ENCODE peak calls at places on chromosomes 5 and 9, in ten cellular contexts. C is kidney epithelial cell, R is LNCaP clone FGC, U is psoas muscle, W is uterus, L is A549, B is kidney, I is heart left ventricle, E is OCI-LY7, F is osteoblast. J is an unnamed sample.

GRCh38 chr9:84932915-84933527 is 263.5 kb downstream of the NTRK2 start:
- DNase-seq in C (no peak), R (no peak), U (no peak), W (no peak), L (peak), B (no peak), I (no peak), E (no peak), F (no peak), J (no peak)

GRCh38 chr5:141934099-141934844 is 10.6 kb downstream of the DELE1 start:
- DNase-seq in C (no peak), R (no peak), U (peak), W (no peak), L (no peak), B (no peak), I (peak), E (no peak), F (no peak), J (no peak)

GRCh38 chr9:113155911-113156559 is 5.2 kb downstream of the SLC31A2 start:
- DNase-seq in C (no peak), R (no peak), U (no peak), W (no peak), L (no peak), B (no peak), I (no peak), E (no peak), F (no peak), J (no peak)

GRCh38 chr5:35015063-35015462 is 32.7 kb downstream of the AGXT2 start:
- DNase-seq in C (no peak), R (no peak), U (no peak), W (no peak), L (no peak), B (no peak), I (no peak), E (no peak), F (no peak), J (no peak)

GRCh38 chr5:118468085-118468484 is 520.3 kb downstream of the DTWD2 start:
- DNase-seq in C (no peak), R (no peak), U (no peak), W (no peak), L (no peak), B (no peak), I (no peak), E (no peak), F (no peak), J (no peak)

GRCh38 chr5:16826379-16827125 is 109.5 kb downstream of the MYO10 start:
- DNase-seq in C (no peak), R (no peak), U (no peak), W (no peak), L (no peak), B (no peak), I (no peak), E (no peak), F (no peak), J (no peak)

GRCh38 chr5:20340123-20340522 is 352.1 kb upstream of the CDH18 start:
- DNase-seq in C (no peak), R (peak), U (no peak), W (no peak), L (no peak), B (no peak), I (no peak), E (no peak), F (no peak), J (no peak)

GRCh38 chr5:179268966-179269693 is 76.1 kb downstream of the ADAMTS2 start:
- DNase-seq in C (no peak), R (no peak), U (peak), W (peak), L (no peak), B (no peak), I (no peak), E (no peak), F (peak), J (peak)

GRCh38 chr9:93893899-93894690 is 61.1 kb downstream of the BARX1 start:
- DNase-seq in C (no peak), R (no peak), U (peak), W (no peak), L (no peak), B (no peak), I (no peak), E (no peak), F (peak), J (no peak)

GRCh38 chr5:62328772-62329491 is 22.9 kb downstream of the KIF2A start:
- DNase-seq in C (no peak), R (no peak), U (no peak), W (no peak), L (no peak), B (no peak), I (no peak), E (no peak), F (no peak), J (no peak)

GRCh38 chr5:122741681-122742080 is 33.2 kb upstream of the SNX2 start:
- DNase-seq in C (no peak), R (no peak), U (no peak), W (no peak), L (no peak), B (no peak), I (no peak), E (no peak), F (no peak), J (no peak)

GRCh38 chr9:112705773-112706427 is 12.0 kb downstream of the INIP start:
- DNase-seq in C (no peak), R (no peak), U (no peak), W (peak), L (peak), B (no peak), I (no peak), E (no peak), F (no peak), J (no peak)

GRCh38 chr5:123755587-123756324 is 243.8 kb downstream of the CSNK1G3 start:
- DNase-seq in C (peak), R (no peak), U (no peak), W (no peak), L (peak), B (no peak), I (no peak), E (no peak), F (peak), J (no peak)

GRCh38 chr5:37850128-37850865 is 10.5 kb upstream of the GDNF start:
- DNase-seq in C (no peak), R (no peak), U (no peak), W (no peak), L (no peak), B (no peak), I (no peak), E (no peak), F (peak), J (no peak)

GRCh38 chr5:142977363-142978051 is 207.3 kb downstream of the ARHGAP26 start:
- DNase-seq in C (peak), R (no peak), U (no peak), W (no peak), L (no peak), B (no peak), I (no peak), E (no peak), F (peak), J (no peak)

GRCh38 chr5:72065751-72066255 is 41.5 kb upstream of the MAP1B start:
- DNase-seq in C (no peak), R (no peak), U (no peak), W (no peak), L (peak), B (no peak), I (no peak), E (no peak), F (no peak), J (no peak)

GRCh38 chr5:92574023-92574422 is 1007.0 kb downstream of the NR2F1-AS1 start:
- DNase-seq in C (no peak), R (no peak), U (no peak), W (no peak), L (no peak), B (no peak), I (no peak), E (no peak), F (no peak), J (no peak)

GRCh38 chr5:78597068-78597857 is 51.3 kb downstream of the LHFPL2 start:
- DNase-seq in C (no peak), R (no peak), U (no peak), W (no peak), L (peak), B (no peak), I (no peak), E (no peak), F (no peak), J (no peak)

GRCh38 chr5:126544087-126544740 is 50.8 kb downstream of the ALDH7A1 start:
- DNase-seq in C (no peak), R (peak), U (no peak), W (no peak), L (peak), B (no peak), I (no peak), E (peak), F (peak), J (no peak)

GRCh38 chr9:106878943-106879916 is 16.3 kb downstream of the ZNF462 start:
- DNase-seq in C (peak), R (peak), U (peak), W (peak), L (peak), B (peak), I (peak), E (no peak), F (peak), J (no peak)

GRCh38 chr5:54520438-54520846 is 2.9 kb downstream of the SNX18 start:
- DNase-seq in C (no peak), R (no peak), U (no peak), W (peak), L (no peak), B (peak), I (peak), E (no peak), F (peak), J (no peak)

GRCh38 chr9:81031422-81032029 is 657.8 kb downstream of the TLE1 start:
- DNase-seq in C (peak), R (no peak), U (no peak), W (peak), L (no peak), B (peak), I (no peak), E (no peak), F (no peak), J (no peak)

GRCh38 chr9:3435732-3436131 is 90.1 kb downstream of the RFX3 start:
- DNase-seq in C (no peak), R (no peak), U (no peak), W (no peak), L (no peak), B (no peak), I (no peak), E (no peak), F (no peak), J (no peak)

GRCh38 chr5:169628891-169629290 is 8.2 kb upstream of the DOCK2 start:
- DNase-seq in C (no peak), R (no peak), U (no peak), W (no peak), L (no peak), B (no peak), I (no peak), E (no peak), F (no peak), J (no peak)

GRCh38 chr5:33650911-33651310 is 210.1 kb downstream of the TARS1 start:
- DNase-seq in C (no peak), R (no peak), U (no peak), W (no peak), L (no peak), B (no peak), I (no peak), E (no peak), F (no peak), J (no peak)

GRCh38 chr5:78417026-78417425 is 56.6 kb downstream of the SCAMP1 start:
- DNase-seq in C (no peak), R (no peak), U (no peak), W (no peak), L (no peak), B (no peak), I (no peak), E (no peak), F (no peak), J (no peak)

GRCh38 chr5:113578091-113578490 is 64.6 kb downstream of the YTHDC2 start:
- DNase-seq in C (no peak), R (no peak), U (no peak), W (no peak), L (no peak), B (no peak), I (no peak), E (no peak), F (no peak), J (no peak)

GRCh38 chr9:114742947-114743346 is 61.0 kb upstream of the TEX48 start:
- DNase-seq in C (no peak), R (no peak), U (no peak), W (no peak), L (peak), B (no peak), I (no peak), E (no peak), F (no peak), J (no peak)

GRCh38 chr5:415928-416635 is 26.9 kb upstream of the EXOC3 start:
- DNase-seq in C (no peak), R (no peak), U (no peak), W (no peak), L (no peak), B (peak), I (no peak), E (no peak), F (peak), J (peak)

GRCh38 chr9:84271004-84271886 is 69.3 kb downstream of the SLC28A3 start:
- DNase-seq in C (peak), R (no peak), U (peak), W (peak), L (no peak), B (peak), I (peak), E (peak), F (no peak), J (peak)

GRCh38 chr5:132365213-132365612 is 4.3 kb upstream of the SLC22A5 start:
- DNase-seq in C (no peak), R (no peak), U (no peak), W (no peak), L (peak), B (no peak), I (no peak), E (no peak), F (no peak), J (peak)

GRCh38 chr9:70614786-70615565 is 200.5 kb upstream of the KLF9 start:
- DNase-seq in C (no peak), R (no peak), U (no peak), W (no peak), L (no peak), B (peak), I (peak), E (no peak), F (no peak), J (no peak)
- H3K4me3 ChIP-seq in C (no peak), R (no peak), U (peak), W (no peak), L (no peak), B (no peak), I (no peak), E (no peak), F (no peak), J (no peak)

DNA sequence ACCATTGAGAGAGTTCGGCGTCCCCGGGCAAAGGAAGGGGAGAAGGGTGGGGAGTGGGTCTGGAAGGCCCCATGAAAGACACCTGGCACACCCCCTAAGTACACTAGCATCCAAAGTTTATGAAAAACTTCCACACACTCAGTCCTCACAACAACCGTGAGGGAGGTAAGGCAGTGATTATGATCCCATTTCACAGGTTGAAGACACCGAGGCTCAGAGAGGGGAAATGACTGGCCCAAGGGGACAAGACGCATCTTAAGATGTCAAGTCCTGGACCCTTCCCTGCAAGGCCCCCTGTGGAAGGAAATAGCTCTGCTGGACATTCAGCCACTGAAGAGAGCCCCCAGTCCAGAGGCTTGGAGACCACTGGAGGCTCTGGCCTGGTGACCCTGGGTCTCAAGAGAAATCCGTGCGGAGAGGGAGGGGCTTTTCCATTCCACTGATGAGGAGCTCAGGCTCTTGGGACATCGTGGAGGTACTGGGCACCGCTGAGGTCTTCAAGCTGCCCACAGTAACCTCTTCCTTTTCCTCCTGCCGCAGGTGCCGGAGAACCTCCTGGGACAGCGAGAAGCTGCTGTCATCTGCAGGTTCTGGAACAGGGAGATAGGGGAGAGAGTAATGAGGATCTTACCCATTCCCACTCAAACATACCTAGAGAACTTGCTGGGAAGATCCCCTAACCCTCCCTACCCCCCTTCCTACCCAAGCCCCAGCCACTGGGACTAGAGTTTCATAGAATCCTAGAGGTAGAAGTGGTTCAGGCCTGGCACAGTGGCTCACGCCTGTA is 5.3 kb downstream of the SMIM33 start:
- DNase-seq in C (no peak), R (no peak), U (no peak), W (no peak), L (no peak), B (no peak), I (no peak), E (no peak), F (no peak), J (no peak)
- H3K4me3 ChIP-seq in C (no peak), R (no peak), U (no peak), W (no peak), L (no peak), B (no peak), I (no peak), E (no peak), F (no peak), J (no peak)

GRCh38 chr9:27108981-27109541 is at the start of gene TEK:
- DNase-seq in C (no peak), R (no peak), U (no peak), W (no peak), L (no peak), B (no peak), I (peak), E (no peak), F (no peak), J (no peak)
- H3K4me3 ChIP-seq in C (no peak), R (no peak), U (peak), W (peak), L (no peak), B (peak), I (peak), E (no peak), F (peak), J (peak)

GRCh38 chr5:66378407-66378806 is 217.8 kb upstream of the MAST4 start:
- DNase-seq in C (no peak), R (no peak), U (no peak), W (no peak), L (no peak), B (no peak), I (no peak), E (no peak), F (no peak), J (no peak)
- H3K4me3 ChIP-seq in C (no peak), R (no peak), U (no peak), W (no peak), L (no peak), B (no peak), I (no peak), E (no peak), F (no peak), J (no peak)

GRCh38 chr9:96877269-96877668 is 23.0 kb upstream of the ZNF782 start:
- DNase-seq in C (no peak), R (no peak), U (no peak), W (no peak), L (no peak), B (peak), I (no peak), E (no peak), F (no peak), J (no peak)
- H3K4me3 ChIP-seq in C (peak), R (no peak), U (no peak), W (no peak), L (no peak), B (no peak), I (no peak), E (no peak), F (no peak), J (no peak)